ENCODE peak calls at places on chromosomes 12 and 14, in six cellular contexts. J, O, C, Z, B and A are unnamed samples.

GRCh38 chr14:50452285-50452684 is 55.6 kb upstream of the CDKL1 start:
- DNase-seq in J (no peak), O (no peak), C (no peak), Z (no peak), B (no peak), A (no peak)

GRCh38 chr12:133202493-133203343 is 21.4 kb downstream of the ZNF268 start:
- DNase-seq in J (no peak), O (no peak), C (no peak), Z (no peak), B (no peak), A (no peak)

GRCh38 chr12:8823565-8824300 is 1.3 kb downstream of the A2ML1 start:
- DNase-seq in J (peak; percentile 44), O (no peak), C (peak; percentile 37), Z (peak; percentile 94), B (peak; percentile 65), A (peak; percentile 11)

GRCh38 chr12:9943244-9943643 is 11.1 kb upstream of the CLEC2A start:
- DNase-seq in J (no peak), O (no peak), C (peak; percentile 5), Z (no peak), B (no peak), A (no peak)

GRCh38 chr14:94936411-94936892 is 166.5 kb upstream of the GSC start:
- DNase-seq in J (peak; percentile 44), O (no peak), C (peak; percentile 39), Z (no peak), B (no peak), A (no peak)

GRCh38 chr12:115569694-115570093 is 707.8 kb downstream of the MED13L start:
- DNase-seq in J (peak; percentile 19), O (no peak), C (no peak), Z (peak; percentile 65), B (no peak), A (no peak)

GRCh38 chr12:104358353-104359003 is 54.9 kb downstream of the EID3 start:
- DNase-seq in J (peak; percentile 48), O (peak; percentile 83), C (peak; percentile 46), Z (peak; percentile 91), B (peak; percentile 64), A (peak; percentile 75)

GRCh38 chr12:64186789-64187188 is 35.3 kb downstream of the KICS2 start:
- DNase-seq in J (no peak), O (peak; percentile 29), C (no peak), Z (no peak), B (no peak), A (no peak)

GRCh38 chr14:58969951-58970751 is 218.3 kb upstream of the DAAM1 start:
- DNase-seq in J (no peak), O (no peak), C (peak; percentile 18), Z (peak; percentile 79), B (peak; percentile 37), A (no peak)

GRCh38 chr12:22088886-22089285 is 42.9 kb downstream of the CMAS start:
- DNase-seq in J (no peak), O (no peak), C (no peak), Z (no peak), B (no peak), A (no peak)

GRCh38 chr12:2049604-2050540 is 2.9 kb upstream of the CACNA1C start:
- DNase-seq in J (no peak), O (no peak), C (no peak), Z (no peak), B (no peak), A (no peak)

GRCh38 chr14:52318829-52319604 is 4.9 kb downstream of the PTGER2 start:
- DNase-seq in J (no peak), O (no peak), C (no peak), Z (no peak), B (no peak), A (no peak)

GRCh38 chr12:77615331-77615730 is 215.4 kb upstream of the NAV3 start:
- DNase-seq in J (no peak), O (no peak), C (no peak), Z (peak; percentile 63), B (no peak), A (no peak)

GRCh38 chr14:30165255-30165654 is 237.6 kb upstream of the PRKD1 start:
- DNase-seq in J (no peak), O (no peak), C (no peak), Z (no peak), B (no peak), A (no peak)

GRCh38 chr12:111505601-111506036 is 93.5 kb downstream of the ATXN2 start:
- DNase-seq in J (no peak), O (no peak), C (no peak), Z (no peak), B (no peak), A (no peak)

GRCh38 chr12:1800646-1801284 is 19.6 kb upstream of the LRTM2 start:
- DNase-seq in J (peak; percentile 85), O (peak; percentile 79), C (peak; percentile 51), Z (peak; percentile 89), B (peak; percentile 81), A (peak; percentile 30)

GRCh38 chr14:27427796-27428195 is 830.0 kb upstream of the NOVA1 start:
- DNase-seq in J (no peak), O (no peak), C (no peak), Z (no peak), B (no peak), A (no peak)

GRCh38 chr14:68520637-68521556 is 272.0 kb downstream of the ZFP36L1 start:
- DNase-seq in J (no peak), O (no peak), C (no peak), Z (peak; percentile 84), B (no peak), A (peak; percentile 85)

GRCh38 chr12:82874935-82875334 is 188.2 kb downstream of the TMTC2 start:
- DNase-seq in J (no peak), O (no peak), C (no peak), Z (no peak), B (no peak), A (no peak)

GRCh38 chr12:67630373-67631088 is 18.0 kb upstream of the DYRK2 start:
- DNase-seq in J (no peak), O (peak; percentile 29), C (peak; percentile 6), Z (peak; percentile 88), B (no peak), A (peak; percentile 25)

GRCh38 chr14:89399594-89400068 is 17.4 kb downstream of the FOXN3 start:
- DNase-seq in J (peak; percentile 26), O (no peak), C (peak; percentile 33), Z (peak; percentile 66), B (peak; percentile 54), A (no peak)

GRCh38 chr12:113840401-113841042 is 125.6 kb downstream of the RBM19 start:
- DNase-seq in J (no peak), O (no peak), C (no peak), Z (no peak), B (no peak), A (no peak)

GRCh38 chr14:35400707-35401421 is 3.7 kb downstream of the NFKBIA start:
- DNase-seq in J (no peak), O (no peak), C (no peak), Z (peak; percentile 46), B (no peak), A (no peak)

GRCh38 chr14:54603362-54603761 is 36.4 kb downstream of the SAMD4A start:
- DNase-seq in J (no peak), O (no peak), C (no peak), Z (no peak), B (no peak), A (no peak)

GRCh38 chr12:20063116-20063515 is 305.2 kb upstream of the PDE3A start:
- DNase-seq in J (no peak), O (no peak), C (no peak), Z (no peak), B (no peak), A (no peak)

GRCh38 chr14:24335461-24336146 is 733 bp upstream of the ADCY4 start:
- DNase-seq in J (no peak), O (no peak), C (peak; percentile 36), Z (peak; percentile 60), B (no peak), A (no peak)

GRCh38 chr14:104305511-104306449 is 167.4 kb downstream of the KIF26A start:
- DNase-seq in J (peak; percentile 11), O (no peak), C (no peak), Z (no peak), B (no peak), A (no peak)

DNA sequence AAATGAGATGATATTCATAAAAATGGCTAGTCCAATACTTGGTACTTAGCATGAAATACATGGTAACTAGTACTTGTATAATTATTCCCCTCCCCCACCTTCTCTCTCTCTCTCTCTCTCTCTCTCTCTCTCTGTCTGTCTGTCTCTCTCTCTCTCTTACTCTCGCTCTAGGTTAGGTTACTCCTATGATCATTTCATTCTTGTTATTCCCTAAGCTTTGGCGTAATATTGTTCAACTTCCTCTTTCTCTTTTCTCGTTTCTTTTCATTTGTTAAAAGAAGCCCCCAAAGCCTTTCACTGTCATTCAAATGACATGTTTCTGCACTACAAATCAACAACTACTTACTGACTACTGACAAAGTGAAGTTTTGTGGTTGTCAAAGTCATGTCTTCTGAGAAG is 89.8 kb downstream of the GRIP1 start:
- DNase-seq in J (no peak), O (no peak), C (no peak), Z (no peak), B (no peak), A (no peak)
- TF ChIP-seq CTCF in J (no peak), O (no peak), C (no peak), Z (no peak), B (no peak), A (no peak)

GRCh38 chr14:31936100-31936499 is 141.0 kb upstream of the ARHGAP5 start:
- DNase-seq in J (no peak), O (no peak), C (no peak), Z (no peak), B (no peak), A (peak; percentile 49)

GRCh38 chr14:31933716-31934115 is 143.4 kb upstream of the ARHGAP5 start:
- DNase-seq in J (no peak), O (no peak), C (no peak), Z (no peak), B (no peak), A (no peak)

GRCh38 chr14:31932675-31933074 is 144.4 kb upstream of the ARHGAP5 start:
- DNase-seq in J (no peak), O (no peak), C (no peak), Z (peak; percentile 57), B (no peak), A (no peak)

GRCh38 chr14:31935406-31935805 is 141.7 kb upstream of the ARHGAP5 start:
- DNase-seq in J (no peak), O (no peak), C (no peak), Z (no peak), B (no peak), A (no peak)

DNA sequence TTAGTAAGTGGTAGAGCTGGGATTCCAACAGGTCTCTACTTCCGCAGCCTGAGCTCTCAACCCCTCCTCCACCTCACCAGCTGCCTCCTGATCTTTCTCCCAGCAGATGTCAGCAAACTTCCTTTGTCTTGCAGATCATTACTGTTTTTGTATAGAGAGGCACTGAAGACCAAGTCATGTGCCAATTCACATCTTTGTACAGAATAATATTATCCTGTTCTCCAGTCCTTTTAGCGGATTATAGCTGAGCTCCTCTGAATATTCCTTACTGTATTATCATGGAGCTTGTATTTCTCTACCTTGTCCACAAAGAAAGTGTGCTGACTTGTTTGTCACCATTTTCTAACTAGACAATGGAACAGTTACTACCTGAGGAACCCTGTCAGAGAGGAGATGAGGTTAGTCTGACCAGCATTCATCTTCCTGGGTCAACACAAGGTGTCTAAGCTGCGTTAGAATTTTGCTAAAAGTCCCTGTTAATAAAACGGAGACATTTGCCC is 142.3 kb upstream of the ARHGAP5 start:
- DNase-seq in J (peak; percentile 55), O (no peak), C (peak; percentile 17), Z (peak; percentile 85), B (peak; percentile 70), A (peak; percentile 68)
- TF ChIP-seq CTCF in J (no peak), O (no peak), C (peak; percentile 20), Z (peak; percentile 71), B (peak; percentile 68), A (peak; percentile 4)

GRCh38 chr12:3409662-3410061 is 81.3 kb upstream of the PRMT8 start:
- DNase-seq in J (no peak), O (no peak), C (no peak), Z (peak; percentile 59), B (no peak), A (no peak)
- TF ChIP-seq CTCF in J (no peak), O (no peak), C (no peak), Z (peak; percentile 27), B (no peak), A (no peak)

GRCh38 chr12:46268617-46269428 is at the start of gene SLC38A1:
- DNase-seq in J (peak; percentile 87), O (peak; percentile 86), C (peak; percentile 78), Z (peak; percentile 95), B (peak; percentile 87), A (peak; percentile 82)
- TF ChIP-seq CTCF in J (no peak), O (no peak), C (no peak), Z (no peak), B (no peak), A (no peak)